ENCODE peak calls at places on chromosomes 12 and 14, in nine cellular contexts. K is sciatic nerve; Q is Right ventricle myocardium inferior; P is keratinocyte; X is activated effector memory CD4-positive, alpha-beta T cell treated with anti-CD3 and anti-CD28 coated beads, Interleukin-2, amount 50 U/mL, for 16 hours; G is hippocampal formation; F is HT1080; H is stimulated activated CD4-positive, alpha-beta T cell treated with anti-CD3 and anti-CD28 coated beads, Interleukin-1b, Interleukin-23, amount 100 ng/mL, for 24 hours; U is heart left ventricle. L is an unnamed sample.

GRCh38 chr12:116547955-116548471 is 11.2 kb upstream of the MAP1LC3B2 start:
- DNase-seq in K (no peak), Q (no peak), P (no peak), X (no peak), G (no peak), F (peak; percentile 34), H (no peak), U (no peak), L (peak; percentile 28)

GRCh38 chr14:95910628-95911027 is 34.0 kb downstream of the TUNAR start:
- DNase-seq in K (no peak), Q (no peak), P (no peak), X (no peak), G (no peak), F (no peak), H (no peak), U (no peak), L (no peak)

GRCh38 chr12:21815306-21816062 is 41.0 kb upstream of the KCNJ8 start:
- DNase-seq in K (no peak), Q (no peak), P (no peak), X (no peak), G (no peak), F (no peak), H (no peak), U (no peak), L (no peak)

GRCh38 chr14:24052656-24053547 is 1.1 kb downstream of the CARMIL3 start:
- DNase-seq in K (peak; percentile 15), Q (no peak), P (no peak), X (peak; percentile 83), G (no peak), F (no peak), H (peak; percentile 50), U (no peak), L (no peak)

GRCh38 chr12:958449-959123 is 9.1 kb upstream of the RAD52 start:
- DNase-seq in K (no peak), Q (no peak), P (no peak), X (no peak), G (no peak), F (peak; percentile 37), H (no peak), U (no peak), L (no peak)

GRCh38 chr12:119901670-119902069 is 24.6 kb upstream of the CIT start:
- DNase-seq in K (no peak), Q (no peak), P (no peak), X (no peak), G (no peak), F (no peak), H (no peak), U (no peak), L (no peak)

GRCh38 chr12:75081305-75081704 is 128.3 kb downstream of the KCNC2 start:
- DNase-seq in K (no peak), Q (no peak), P (no peak), X (no peak), G (no peak), F (no peak), H (no peak), U (no peak), L (no peak)

GRCh38 chr14:74988131-74988530 is 14.6 kb upstream of the EIF2B2 start:
- DNase-seq in K (no peak), Q (no peak), P (peak; percentile 63), X (no peak), G (no peak), F (peak; percentile 99), H (no peak), U (no peak), L (no peak)

GRCh38 chr14:23359167-23359626 is 5.8 kb downstream of the EFS start:
- DNase-seq in K (no peak), Q (peak; percentile 62), P (no peak), X (no peak), G (no peak), F (no peak), H (no peak), U (no peak), L (no peak)

GRCh38 chr12:88291498-88292131 is 149.5 kb downstream of the TMTC3 start:
- DNase-seq in K (no peak), Q (no peak), P (no peak), X (no peak), G (no peak), F (no peak), H (no peak), U (no peak), L (no peak)

GRCh38 chr12:16573652-16574077 is 32.3 kb downstream of the LMO3 start:
- DNase-seq in K (peak; percentile 73), Q (peak; percentile 37), P (no peak), X (no peak), G (no peak), F (no peak), H (no peak), U (no peak), L (peak; percentile 32)

GRCh38 chr12:51216652-51217051 is 1.2 kb downstream of the POU6F1 start:
- DNase-seq in K (no peak), Q (no peak), P (no peak), X (no peak), G (no peak), F (no peak), H (no peak), U (no peak), L (no peak)

GRCh38 chr14:102878174-102878969 is 44.1 kb upstream of the AMN start:
- DNase-seq in K (no peak), Q (no peak), P (no peak), X (no peak), G (no peak), F (no peak), H (no peak), U (no peak), L (no peak)

GRCh38 chr14:41668346-41668745 is 61.7 kb downstream of the LRFN5 start:
- DNase-seq in K (no peak), Q (no peak), P (no peak), X (no peak), G (no peak), F (no peak), H (no peak), U (no peak), L (no peak)

GRCh38 chr12:128852026-128852725 is 1.1 kb upstream of the GLT1D1 start:
- DNase-seq in K (peak; percentile 45), Q (no peak), P (no peak), X (peak; percentile 25), G (no peak), F (no peak), H (no peak), U (no peak), L (no peak)

GRCh38 chr12:111387747-111388365 is 17.9 kb upstream of the SH2B3 start:
- DNase-seq in K (no peak), Q (no peak), P (no peak), X (no peak), G (no peak), F (no peak), H (no peak), U (peak; percentile 37), L (no peak)

GRCh38 chr12:50055831-50056628 is 1.4 kb upstream of the ASIC1 start:
- DNase-seq in K (no peak), Q (no peak), P (no peak), X (peak; percentile 83), G (peak; percentile 37), F (peak; percentile 59), H (peak; percentile 43), U (peak; percentile 64), L (peak; percentile 61)

GRCh38 chr12:96210376-96211055 is 16.3 kb downstream of the ELK3 start:
- DNase-seq in K (no peak), Q (no peak), P (no peak), X (peak; percentile 77), G (no peak), F (no peak), H (peak; percentile 34), U (no peak), L (no peak)

GRCh38 chr14:64416348-64416932 is 28.3 kb downstream of the MTHFD1 start:
- DNase-seq in K (no peak), Q (no peak), P (no peak), X (no peak), G (no peak), F (no peak), H (no peak), U (no peak), L (no peak)

GRCh38 chr12:25959069-25959961 is 833 bp downstream of the RASSF8 start:
- DNase-seq in K (peak; percentile 74), Q (peak; percentile 76), P (no peak), X (no peak), G (peak; percentile 67), F (peak; percentile 60), H (no peak), U (peak; percentile 76), L (peak; percentile 73)

GRCh38 chr12:89225808-89226368 is 126.4 kb downstream of the DUSP6 start:
- DNase-seq in K (no peak), Q (no peak), P (peak; percentile 90), X (peak; percentile 63), G (no peak), F (peak; percentile 97), H (peak; percentile 17), U (no peak), L (no peak)

GRCh38 chr12:94874086-94874985 is 129.2 kb downstream of the NDUFA12 start:
- DNase-seq in K (no peak), Q (no peak), P (no peak), X (no peak), G (no peak), F (no peak), H (no peak), U (no peak), L (no peak)

GRCh38 chr12:105764216-105764835 is 374.4 kb downstream of the NUAK1 start:
- DNase-seq in K (no peak), Q (no peak), P (no peak), X (no peak), G (no peak), F (no peak), H (no peak), U (no peak), L (no peak)

GRCh38 chr14:105045710-105046326 is 19.4 kb downstream of the GPR132 start:
- DNase-seq in K (peak; percentile 93), Q (peak; percentile 96), P (no peak), X (peak; percentile 97), G (peak; percentile 14), F (peak; percentile 85), H (peak; percentile 90), U (peak; percentile 96), L (peak; percentile 94)

GRCh38 chr14:90760591-90761316 is 55.5 kb downstream of the TTC7B start:
- DNase-seq in K (no peak), Q (no peak), P (no peak), X (no peak), G (no peak), F (peak; percentile 45), H (no peak), U (no peak), L (no peak)